ENCODE peak calls at places on chromosomes 1 and 21, in six cellular contexts. U, L, R, Y, H and J are unnamed samples.

GRCh38 chr1:15975358-15975804 is 520 bp downstream of the ZBTB17 start:
- DNase-seq in U (peak), L (peak), R (peak), Y (peak), H (peak), J (peak)

GRCh38 chr1:161072751-161073449 is 3.2 kb upstream of the ARHGAP30 start:
- DNase-seq in U (no peak), L (no peak), R (no peak), Y (no peak), H (no peak), J (no peak)

GRCh38 chr1:182217967-182218366 is 156.5 kb upstream of the ZNF648 start:
- DNase-seq in U (no peak), L (no peak), R (peak), Y (no peak), H (no peak), J (no peak)

GRCh38 chr21:42373908-42374455 is 7.6 kb upstream of the TFF1 start:
- DNase-seq in U (no peak), L (no peak), R (no peak), Y (no peak), H (no peak), J (no peak)

GRCh38 chr1:154956557-154956956 is 658 bp upstream of the PBXIP1 start:
- DNase-seq in U (peak), L (no peak), R (no peak), Y (no peak), H (no peak), J (no peak)

GRCh38 chr21:28687571-28687970 is 305.1 kb downstream of the LTN1 start:
- DNase-seq in U (no peak), L (no peak), R (no peak), Y (no peak), H (no peak), J (no peak)

GRCh38 chr1:44976252-44976651 is 10.1 kb downstream of the EIF2B3 start:
- DNase-seq in U (no peak), L (no peak), R (no peak), Y (no peak), H (no peak), J (no peak)

GRCh38 chr1:154418062-154418897 is 13.1 kb downstream of the IL6R start:
- DNase-seq in U (peak), L (peak), R (no peak), Y (peak), H (no peak), J (no peak)

GRCh38 chr1:23799570-23800395 is 771 bp downstream of the GALE start:
- DNase-seq in U (peak), L (no peak), R (peak), Y (peak), H (peak), J (no peak)

GRCh38 chr1:23590058-23590783 is 30.9 kb upstream of the ID3 start:
- DNase-seq in U (no peak), L (no peak), R (no peak), Y (no peak), H (no peak), J (peak)

GRCh38 chr1:32767156-32767555 is 50.0 kb downstream of the YARS1 start:
- DNase-seq in U (no peak), L (no peak), R (no peak), Y (no peak), H (no peak), J (no peak)

GRCh38 chr1:96722161-96722908 is 751 bp downstream of the PTBP2 start:
- DNase-seq in U (peak), L (peak), R (peak), Y (peak), H (peak), J (no peak)

GRCh38 chr1:203406446-203407045 is 55.6 kb upstream of the FMOD start:
- DNase-seq in U (peak), L (no peak), R (no peak), Y (no peak), H (peak), J (no peak)

GRCh38 chr1:113199718-113200455 is 126.9 kb downstream of the LRIG2 start:
- DNase-seq in U (no peak), L (no peak), R (no peak), Y (peak), H (no peak), J (no peak)

GRCh38 chr1:62327360-62328051 is 8.3 kb upstream of the KANK4 start:
- DNase-seq in U (no peak), L (no peak), R (no peak), Y (no peak), H (no peak), J (no peak)

GRCh38 chr1:147673401-147673800 is 3.1 kb upstream of the ACP6 start:
- DNase-seq in U (no peak), L (no peak), R (no peak), Y (no peak), H (peak), J (no peak)

GRCh38 chr21:36727886-36728285 is 29.0 kb downstream of the SIM2 start:
- DNase-seq in U (no peak), L (no peak), R (no peak), Y (no peak), H (no peak), J (no peak)

GRCh38 chr1:199161766-199162303 is 523.0 kb downstream of the PTPRC start:
- DNase-seq in U (no peak), L (no peak), R (no peak), Y (no peak), H (no peak), J (peak)

GRCh38 chr21:44927587-44928461 is 7.1 kb upstream of the ITGB2 start:
- DNase-seq in U (peak), L (peak), R (peak), Y (peak), H (peak), J (peak)

GRCh38 chr21:38806153-38806941 is 618 bp downstream of the ETS2 start:
- DNase-seq in U (peak), L (peak), R (no peak), Y (no peak), H (peak), J (no peak)

GRCh38 chr1:70438529-70438928 is 27.5 kb downstream of the CTH start:
- DNase-seq in U (no peak), L (no peak), R (peak), Y (no peak), H (no peak), J (no peak)

GRCh38 chr1:27026621-27027574 is 14.2 kb upstream of the TENT5B start:
- DNase-seq in U (peak), L (no peak), R (no peak), Y (peak), H (peak), J (no peak)

GRCh38 chr1:1208713-1209433 is 2.5 kb upstream of the TNFRSF18 start:
- DNase-seq in U (peak), L (no peak), R (no peak), Y (no peak), H (no peak), J (peak)

GRCh38 chr1:156748670-156749428 is 2.6 kb downstream of the HDGF start:
- DNase-seq in U (peak), L (no peak), R (no peak), Y (no peak), H (peak), J (no peak)

GRCh38 chr1:185441608-185442007 is 124.6 kb upstream of the IVNS1ABP start:
- DNase-seq in U (no peak), L (no peak), R (peak), Y (peak), H (peak), J (no peak)

GRCh38 chr1:157496121-157496526 is 56.2 kb downstream of the FCRL5 start:
- DNase-seq in U (no peak), L (peak), R (peak), Y (peak), H (peak), J (peak)

GRCh38 chr1:208432346-208432745 is 188.2 kb upstream of the PLXNA2 start:
- DNase-seq in U (no peak), L (no peak), R (no peak), Y (no peak), H (no peak), J (no peak)

GRCh38 chr1:176032040-176032645 is 174.9 kb downstream of the COP1 start:
- DNase-seq in U (no peak), L (no peak), R (no peak), Y (no peak), H (no peak), J (no peak)

GRCh38 chr1:19563336-19564097 is 78.2 kb upstream of the CAPZB start:
- DNase-seq in U (peak), L (no peak), R (peak), Y (peak), H (peak), J (no peak)

GRCh38 chr1:200316148-200316803 is 93.6 kb downstream of the ZNF281 start:
- DNase-seq in U (no peak), L (no peak), R (no peak), Y (no peak), H (no peak), J (no peak)

GRCh38 chr1:9326596-9326995 is 33.9 kb downstream of the SPSB1 start:
- DNase-seq in U (no peak), L (no peak), R (peak), Y (peak), H (peak), J (no peak)

GRCh38 chr1:36884029-36884701 is 150.2 kb downstream of the GRIK3 start:
- DNase-seq in U (no peak), L (no peak), R (no peak), Y (no peak), H (no peak), J (peak)